ENCODE peak calls at places on chromosomes 2 and 18, in nine cellular contexts. H, A, V, M, G, P, B, U and X are unnamed samples.

GRCh38 chr2:6823111-6823510 is 42.6 kb downstream of the CMPK2 start:
- DNase-seq in H (no peak), A (no peak), V (no peak), M (no peak), G (no peak), P (no peak), B (no peak), U (peak; percentile 8), X (no peak)

GRCh38 chr2:159226059-159226461 is 60.4 kb downstream of the WDSUB1 start:
- DNase-seq in H (no peak), A (no peak), V (peak; percentile 62), M (no peak), G (no peak), P (no peak), B (peak; percentile 53), U (peak; percentile 38), X (peak; percentile 59)

GRCh38 chr2:19649785-19650380 is 251.9 kb downstream of the TTC32 start:
- DNase-seq in H (peak; percentile 69), A (peak; percentile 47), V (no peak), M (peak; percentile 96), G (no peak), P (no peak), B (peak; percentile 96), U (peak; percentile 100), X (no peak)

GRCh38 chr18:76496200-76496890 is 1.3 kb upstream of the ZNF516 start:
- DNase-seq in H (no peak), A (peak; percentile 87), V (no peak), M (no peak), G (peak; percentile 77), P (no peak), B (peak; percentile 41), U (peak; percentile 88), X (peak; percentile 97)

GRCh38 chr2:160397530-160397865 is 96.1 kb downstream of the RBMS1 start:
- DNase-seq in H (no peak), A (no peak), V (no peak), M (no peak), G (no peak), P (no peak), B (peak; percentile 39), U (no peak), X (no peak)

GRCh38 chr2:240431663-240432424 is 3.6 kb upstream of the GPC1 start:
- DNase-seq in H (no peak), A (no peak), V (no peak), M (no peak), G (no peak), P (no peak), B (no peak), U (no peak), X (no peak)

GRCh38 chr18:47882641-47883040 is 47.8 kb downstream of the SMAD2 start:
- DNase-seq in H (no peak), A (no peak), V (no peak), M (no peak), G (no peak), P (no peak), B (peak; percentile 16), U (peak; percentile 66), X (no peak)

GRCh38 chr2:196464311-196464710 is 175.2 kb upstream of the CCDC150 start:
- DNase-seq in H (no peak), A (no peak), V (no peak), M (no peak), G (no peak), P (no peak), B (no peak), U (no peak), X (no peak)

GRCh38 chr2:136358576-136358975 is 240.6 kb upstream of the CXCR4 start:
- DNase-seq in H (no peak), A (no peak), V (no peak), M (no peak), G (no peak), P (no peak), B (no peak), U (no peak), X (no peak)

GRCh38 chr2:232389327-232389726 is 10.8 kb downstream of the ALPP start:
- DNase-seq in H (peak; percentile 67), A (no peak), V (no peak), M (no peak), G (no peak), P (no peak), B (no peak), U (peak; percentile 20), X (no peak)

GRCh38 chr18:41767960-41768359 is 187.1 kb upstream of the PIK3C3 start:
- DNase-seq in H (peak; percentile 3), A (no peak), V (no peak), M (no peak), G (no peak), P (no peak), B (peak; percentile 44), U (peak; percentile 65), X (no peak)

GRCh38 chr2:61266653-61267505 is 104.9 kb downstream of the C2orf74 start:
- DNase-seq in H (no peak), A (no peak), V (no peak), M (no peak), G (no peak), P (no peak), B (no peak), U (peak; percentile 32), X (no peak)

GRCh38 chr2:149561309-149561926 is 26.2 kb downstream of the MMADHC start:
- DNase-seq in H (peak; percentile 17), A (no peak), V (peak; percentile 31), M (no peak), G (no peak), P (no peak), B (no peak), U (peak; percentile 47), X (no peak)

GRCh38 chr2:99545066-99545465 is 55.2 kb upstream of the REV1 start:
- DNase-seq in H (no peak), A (no peak), V (no peak), M (no peak), G (no peak), P (no peak), B (peak; percentile 61), U (no peak), X (no peak)

GRCh38 chr2:9668686-9669338 is 38.0 kb upstream of the YWHAQ start:
- DNase-seq in H (no peak), A (no peak), V (no peak), M (no peak), G (no peak), P (no peak), B (no peak), U (no peak), X (no peak)

GRCh38 chr2:46540496-46541342 is 61.4 kb downstream of the TMEM247 start:
- DNase-seq in H (peak; percentile 34), A (no peak), V (no peak), M (peak; percentile 65), G (no peak), P (no peak), B (peak; percentile 61), U (peak; percentile 69), X (no peak)

GRCh38 chr2:48749820-48750739 is 5.4 kb downstream of the LHCGR start:
- DNase-seq in H (no peak), A (no peak), V (no peak), M (no peak), G (no peak), P (no peak), B (no peak), U (no peak), X (no peak)

GRCh38 chr2:105877945-105878344 is 133.2 kb downstream of the NCK2 start:
- DNase-seq in H (no peak), A (no peak), V (no peak), M (no peak), G (no peak), P (no peak), B (no peak), U (no peak), X (no peak)